ENCODE peak calls at places on chromosomes 3 and 15, in ten cellular contexts. Z is activated CD4-positive, alpha-beta T cell treated with anti-CD3 and anti-CD28 coated beads, Interleukin-2, amount 10 ng/mL, durations not matched to agents 7 days and 5 days; I is stimulated activated CD4-positive, alpha-beta T cell treated with anti-CD3 and anti-CD28 coated beads, Interleukin-2, amount 100 ng/mL, for 48 hours; K is globus pallidus; A is A549; T is activated CD8-positive, alpha-beta memory T cell treated with anti-CD3 and anti-CD28 coated beads for 48 hours; U is stimulated activated naive CD8-positive, alpha-beta T cell treated with anti-CD3 and anti-CD28 coated beads, Interleukin-15, amount 100 ng/mL, for 72 hours; Q is central memory CD4-positive, alpha-beta T cell; R is CD14-positive monocyte; G is adrenal gland. X is an unnamed sample.

GRCh38 chr15:79160211-79160610 is 69.6 kb upstream of the RASGRF1 start:
- DNase-seq in R (no peak), K (no peak), T (no peak), Q (no peak), I (no peak), U (no peak), G (no peak), Z (no peak), A (no peak), X (no peak)

GRCh38 chr15:96403932-96404331 is 73.4 kb downstream of the NR2F2 start:
- DNase-seq in K (no peak), A (no peak), G (no peak), R (no peak), Z (no peak), T (no peak), U (no peak), I (no peak), Q (no peak), X (no peak)

GRCh38 chr3:177842302-177842701 is 645.0 kb upstream of the TBL1XR1 start:
- DNase-seq in U (no peak), A (no peak), Z (no peak), K (no peak), I (no peak), R (no peak), G (no peak), T (no peak), Q (no peak), X (no peak)

GRCh38 chr15:31487811-31488436 is 161.3 kb downstream of the KLF13 start:
- DNase-seq in K (no peak), T (no peak), I (peak; percentile 17), Q (no peak), R (no peak), G (no peak), U (no peak), Z (no peak), A (peak; percentile 29), X (no peak)

GRCh38 chr15:50182233-50183013 is 427 bp downstream of the SLC27A2 start:
- DNase-seq in Z (peak; percentile 52), G (peak; percentile 30), T (peak; percentile 27), I (peak; percentile 30), K (no peak), U (peak; percentile 60), R (no peak), Q (peak; percentile 17), A (peak; percentile 61), X (peak; percentile 53)

GRCh38 chr3:153495422-153495821 is 333.4 kb downstream of the RAP2B start:
- DNase-seq in G (no peak), Q (no peak), Z (no peak), T (no peak), A (no peak), U (no peak), I (no peak), K (no peak), R (no peak), X (no peak)

GRCh38 chr3:10845240-10845761 is 29.3 kb downstream of the SLC6A11 start:
- DNase-seq in Z (no peak), Q (no peak), A (no peak), U (no peak), G (peak; percentile 11), I (no peak), T (no peak), K (no peak), R (no peak), X (no peak)

GRCh38 chr3:112734718-112735350 is 93.9 kb upstream of the CCDC80 start:
- DNase-seq in G (peak; percentile 48), Q (peak; percentile 60), A (peak; percentile 90), K (peak; percentile 31), I (peak; percentile 75), R (peak; percentile 55), T (peak; percentile 4), Z (peak; percentile 72), U (peak; percentile 60), X (peak; percentile 55)

GRCh38 chr3:13522236-13522635 is 26.7 kb upstream of the FBLN2 start:
- DNase-seq in I (no peak), G (no peak), A (no peak), T (no peak), Q (no peak), Z (no peak), R (no peak), K (no peak), U (no peak), X (no peak)

GRCh38 chr15:49558924-49559323 is 61.7 kb downstream of the FAM227B start:
- DNase-seq in K (no peak), A (no peak), I (no peak), T (no peak), G (no peak), Z (no peak), U (no peak), R (no peak), Q (no peak), X (no peak)

GRCh38 chr15:29698030-29698701 is 124.1 kb downstream of the TJP1 start:
- DNase-seq in Z (no peak), A (peak; percentile 96), Q (no peak), R (no peak), I (no peak), K (no peak), U (no peak), T (no peak), G (no peak), X (no peak)

GRCh38 chr3:186044973-186045372 is 63.9 kb downstream of the ETV5 start:
- DNase-seq in T (no peak), U (no peak), G (no peak), A (no peak), R (no peak), Z (no peak), K (peak; percentile 97), I (no peak), Q (no peak), X (no peak)

GRCh38 chr3:14847613-14848541 is 29.1 kb downstream of the FGD5 start:
- DNase-seq in I (no peak), G (no peak), K (no peak), A (peak; percentile 13), T (no peak), Z (peak; percentile 33), R (no peak), U (no peak), Q (no peak), X (no peak)

GRCh38 chr3:123546133-123546755 is 38.6 kb downstream of the HACD2 start:
- DNase-seq in G (no peak), T (no peak), A (no peak), I (no peak), R (no peak), Z (no peak), U (no peak), K (peak; percentile 51), Q (no peak), X (no peak)

GRCh38 chr3:41768363-41768762 is 193.5 kb downstream of the ULK4 start:
- DNase-seq in K (no peak), Z (no peak), U (no peak), R (no peak), Q (no peak), I (no peak), A (no peak), T (no peak), G (no peak), X (no peak)

GRCh38 chr3:184261270-184262165 is at the start of gene CAMK2N2:
- DNase-seq in Q (peak; percentile 39), T (no peak), U (peak; percentile 59), K (peak; percentile 38), G (peak; percentile 92), Z (peak; percentile 51), R (no peak), I (peak; percentile 40), A (peak; percentile 68), X (no peak)

X was measured in GDM1.